ENCODE peak calls at places on chromosomes 11 and 22, in ten cellular contexts. One of them, this sample, is unnamed. For H3K9me3, the result is how much of the 10 kb centered on the place peaks cover.

GRCh38 chr11:125588505-125588904 is 4.1 kb upstream of the STT3A start:
- DNase-seq in endothelial cell of umbilical vein: peak
- DNase-seq in right lobe of liver: no peak
- DNase-seq in thyroid gland: no peak
- DNase-seq in sigmoid colon: no peak
- DNase-seq in heart left ventricle: no peak
- DNase-seq in body of pancreas: no peak
- DNase-seq in tibial nerve: no peak
- DNase-seq in stomach: no peak
- DNase-seq in suprapubic skin: no peak
- DNase-seq in this sample: no peak

GRCh38 chr11:127071606-127072005 is 71.0 kb upstream of the KIRREL3 start:
- DNase-seq in endothelial cell of umbilical vein: no peak
- DNase-seq in right lobe of liver: no peak
- DNase-seq in thyroid gland: no peak
- DNase-seq in sigmoid colon: no peak
- DNase-seq in heart left ventricle: no peak
- DNase-seq in body of pancreas: no peak
- DNase-seq in tibial nerve: no peak
- DNase-seq in stomach: no peak
- DNase-seq in suprapubic skin: no peak
- DNase-seq in this sample: no peak

GRCh38 chr22:50302041-50302541 is 5.4 kb downstream of the PLXNB2 start:
- DNase-seq in endothelial cell of umbilical vein: no peak
- DNase-seq in right lobe of liver: peak
- DNase-seq in thyroid gland: no peak
- DNase-seq in sigmoid colon: no peak
- DNase-seq in heart left ventricle: peak
- DNase-seq in body of pancreas: no peak
- DNase-seq in tibial nerve: no peak
- DNase-seq in stomach: peak
- DNase-seq in suprapubic skin: no peak
- DNase-seq in this sample: no peak

GRCh38 chr11:122313581-122313980 is 197.6 kb upstream of the BLID start:
- DNase-seq in endothelial cell of umbilical vein: no peak
- DNase-seq in right lobe of liver: no peak
- DNase-seq in thyroid gland: no peak
- DNase-seq in sigmoid colon: no peak
- DNase-seq in heart left ventricle: no peak
- DNase-seq in body of pancreas: no peak
- DNase-seq in tibial nerve: no peak
- DNase-seq in stomach: no peak
- DNase-seq in suprapubic skin: no peak
- DNase-seq in this sample: no peak

GRCh38 chr11:22795914-22796313 is 33.7 kb downstream of the SVIP start:
- DNase-seq in endothelial cell of umbilical vein: peak
- DNase-seq in right lobe of liver: no peak
- DNase-seq in thyroid gland: no peak
- DNase-seq in sigmoid colon: no peak
- DNase-seq in heart left ventricle: no peak
- DNase-seq in body of pancreas: no peak
- DNase-seq in tibial nerve: no peak
- DNase-seq in stomach: no peak
- DNase-seq in suprapubic skin: no peak
- DNase-seq in this sample: no peak

GRCh38 chr11:96257972-96258951 is 84.7 kb downstream of the MAML2 start:
- DNase-seq in endothelial cell of umbilical vein: no peak
- DNase-seq in right lobe of liver: no peak
- DNase-seq in thyroid gland: no peak
- DNase-seq in sigmoid colon: no peak
- DNase-seq in heart left ventricle: peak
- DNase-seq in body of pancreas: no peak
- DNase-seq in tibial nerve: no peak
- DNase-seq in stomach: no peak
- DNase-seq in suprapubic skin: no peak
- DNase-seq in this sample: no peak

GRCh38 chr11:72066855-72067254 is 13.5 kb downstream of the NUMA1 start:
- DNase-seq in endothelial cell of umbilical vein: no peak
- DNase-seq in right lobe of liver: no peak
- DNase-seq in thyroid gland: no peak
- DNase-seq in sigmoid colon: no peak
- DNase-seq in heart left ventricle: no peak
- DNase-seq in body of pancreas: no peak
- DNase-seq in tibial nerve: no peak
- DNase-seq in stomach: no peak
- DNase-seq in suprapubic skin: no peak
- DNase-seq in this sample: no peak

GRCh38 chr11:34600339-34601084 is 20.4 kb upstream of the EHF start:
- DNase-seq in endothelial cell of umbilical vein: no peak
- DNase-seq in right lobe of liver: peak
- DNase-seq in thyroid gland: no peak
- DNase-seq in sigmoid colon: no peak
- DNase-seq in heart left ventricle: no peak
- DNase-seq in body of pancreas: peak
- DNase-seq in tibial nerve: no peak
- DNase-seq in stomach: peak
- DNase-seq in suprapubic skin: no peak
- DNase-seq in this sample: no peak

GRCh38 chr11:81987829-81988472 is 745.7 kb downstream of the FAM181B start:
- DNase-seq in endothelial cell of umbilical vein: no peak
- DNase-seq in right lobe of liver: peak
- DNase-seq in thyroid gland: peak
- DNase-seq in sigmoid colon: no peak
- DNase-seq in heart left ventricle: no peak
- DNase-seq in body of pancreas: peak
- DNase-seq in tibial nerve: no peak
- DNase-seq in stomach: no peak
- DNase-seq in suprapubic skin: no peak
- DNase-seq in this sample: no peak

GRCh38 chr11:3158821-3159220 is 6.3 kb downstream of the OSBPL5 start:
- DNase-seq in endothelial cell of umbilical vein: no peak
- DNase-seq in right lobe of liver: peak
- DNase-seq in thyroid gland: no peak
- DNase-seq in sigmoid colon: no peak
- DNase-seq in heart left ventricle: no peak
- DNase-seq in body of pancreas: no peak
- DNase-seq in tibial nerve: no peak
- DNase-seq in stomach: no peak
- DNase-seq in suprapubic skin: no peak
- DNase-seq in this sample: no peak

GRCh38 chr11:85595285-85595884 is 31.8 kb downstream of the DLG2 start:
- DNase-seq in endothelial cell of umbilical vein: peak
- DNase-seq in right lobe of liver: no peak
- DNase-seq in thyroid gland: no peak
- DNase-seq in sigmoid colon: no peak
- DNase-seq in heart left ventricle: no peak
- DNase-seq in body of pancreas: no peak
- DNase-seq in tibial nerve: no peak
- DNase-seq in stomach: no peak
- DNase-seq in suprapubic skin: no peak
- DNase-seq in this sample: no peak

GRCh38 chr22:49096476-49096875 is 731.2 kb downstream of the BRD1 start:
- DNase-seq in endothelial cell of umbilical vein: no peak
- DNase-seq in right lobe of liver: no peak
- DNase-seq in thyroid gland: no peak
- DNase-seq in sigmoid colon: no peak
- DNase-seq in heart left ventricle: no peak
- DNase-seq in body of pancreas: no peak
- DNase-seq in tibial nerve: no peak
- DNase-seq in stomach: no peak
- DNase-seq in suprapubic skin: no peak
- DNase-seq in this sample: no peak
- H3K9me3 ChIP-seq in endothelial cell of umbilical vein: under half
- H3K9me3 ChIP-seq in right lobe of liver: under half
- H3K9me3 ChIP-seq in thyroid gland: under half
- H3K9me3 ChIP-seq in sigmoid colon: under half
- H3K9me3 ChIP-seq in heart left ventricle: under half
- H3K9me3 ChIP-seq in body of pancreas: under half
- H3K9me3 ChIP-seq in tibial nerve: under half
- H3K9me3 ChIP-seq in stomach: under half
- H3K9me3 ChIP-seq in suprapubic skin: under half
- H3K9me3 ChIP-seq in this sample: under half

GRCh38 chr22:30202531-30203006 is 44.0 kb downstream of the LIF start:
- DNase-seq in endothelial cell of umbilical vein: no peak
- DNase-seq in right lobe of liver: no peak
- DNase-seq in thyroid gland: peak
- DNase-seq in sigmoid colon: no peak
- DNase-seq in heart left ventricle: no peak
- DNase-seq in body of pancreas: peak
- DNase-seq in tibial nerve: no peak
- DNase-seq in stomach: peak
- DNase-seq in suprapubic skin: peak
- DNase-seq in this sample: no peak
- TF ChIP-seq POLR2A in endothelial cell of umbilical vein: no peak
- TF ChIP-seq POLR2A in right lobe of liver: no peak
- TF ChIP-seq POLR2A in thyroid gland: no peak
- TF ChIP-seq POLR2A in sigmoid colon: no peak
- TF ChIP-seq POLR2A in heart left ventricle: no peak
- TF ChIP-seq POLR2A in body of pancreas: no peak
- TF ChIP-seq POLR2A in tibial nerve: no peak
- TF ChIP-seq POLR2A in stomach: no peak
- TF ChIP-seq POLR2A in suprapubic skin: no peak
- TF ChIP-seq POLR2A in this sample: no peak

GRCh38 chr11:11788067-11788710 is 53.6 kb upstream of the USP47 start:
- DNase-seq in endothelial cell of umbilical vein: no peak
- DNase-seq in right lobe of liver: no peak
- DNase-seq in thyroid gland: peak
- DNase-seq in sigmoid colon: no peak
- DNase-seq in heart left ventricle: no peak
- DNase-seq in body of pancreas: no peak
- DNase-seq in tibial nerve: no peak
- DNase-seq in stomach: no peak
- DNase-seq in suprapubic skin: no peak
- DNase-seq in this sample: no peak

GRCh38 chr11:11787305-11788066 is 54.3 kb upstream of the USP47 start:
- DNase-seq in endothelial cell of umbilical vein: peak
- DNase-seq in right lobe of liver: peak
- DNase-seq in thyroid gland: peak
- DNase-seq in sigmoid colon: peak
- DNase-seq in heart left ventricle: peak
- DNase-seq in body of pancreas: peak
- DNase-seq in tibial nerve: peak
- DNase-seq in stomach: peak
- DNase-seq in suprapubic skin: peak
- DNase-seq in this sample: peak

GRCh38 chr11:11789735-11790369 is 51.9 kb upstream of the USP47 start:
- DNase-seq in endothelial cell of umbilical vein: peak
- DNase-seq in right lobe of liver: peak
- DNase-seq in thyroid gland: peak
- DNase-seq in sigmoid colon: no peak
- DNase-seq in heart left ventricle: no peak
- DNase-seq in body of pancreas: no peak
- DNase-seq in tibial nerve: no peak
- DNase-seq in stomach: no peak
- DNase-seq in suprapubic skin: no peak
- DNase-seq in this sample: no peak

GRCh38 chr11:11786234-11786633 is 55.5 kb upstream of the USP47 start:
- DNase-seq in endothelial cell of umbilical vein: no peak
- DNase-seq in right lobe of liver: no peak
- DNase-seq in thyroid gland: no peak
- DNase-seq in sigmoid colon: no peak
- DNase-seq in heart left ventricle: no peak
- DNase-seq in body of pancreas: no peak
- DNase-seq in tibial nerve: no peak
- DNase-seq in stomach: no peak
- DNase-seq in suprapubic skin: no peak
- DNase-seq in this sample: no peak

GRCh38 chr11:11786771-11787170 is 55.0 kb upstream of the USP47 start:
- DNase-seq in endothelial cell of umbilical vein: peak
- DNase-seq in right lobe of liver: no peak
- DNase-seq in thyroid gland: no peak
- DNase-seq in sigmoid colon: no peak
- DNase-seq in heart left ventricle: no peak
- DNase-seq in body of pancreas: no peak
- DNase-seq in tibial nerve: no peak
- DNase-seq in stomach: no peak
- DNase-seq in suprapubic skin: no peak
- DNase-seq in this sample: no peak
- TF ChIP-seq CTCF in endothelial cell of umbilical vein: peak
- TF ChIP-seq CTCF in right lobe of liver: peak
- TF ChIP-seq CTCF in thyroid gland: no peak
- TF ChIP-seq CTCF in sigmoid colon: peak
- TF ChIP-seq CTCF in heart left ventricle: peak
- TF ChIP-seq CTCF in body of pancreas: peak
- TF ChIP-seq CTCF in tibial nerve: peak
- TF ChIP-seq CTCF in stomach: peak
- TF ChIP-seq CTCF in suprapubic skin: no peak
- TF ChIP-seq CTCF in this sample: peak

GRCh38 chr11:133360860-133361688 is 171.2 kb downstream of the OPCML start:
- DNase-seq in endothelial cell of umbilical vein: no peak
- DNase-seq in right lobe of liver: no peak
- DNase-seq in thyroid gland: no peak
- DNase-seq in sigmoid colon: no peak
- DNase-seq in heart left ventricle: no peak
- DNase-seq in body of pancreas: no peak
- DNase-seq in tibial nerve: no peak
- DNase-seq in stomach: no peak
- DNase-seq in suprapubic skin: no peak
- DNase-seq in this sample: no peak

GRCh38 chr11:133366088-133366487 is 166.2 kb downstream of the OPCML start:
- DNase-seq in endothelial cell of umbilical vein: no peak
- DNase-seq in right lobe of liver: no peak
- DNase-seq in thyroid gland: no peak
- DNase-seq in sigmoid colon: no peak
- DNase-seq in heart left ventricle: no peak
- DNase-seq in body of pancreas: no peak
- DNase-seq in tibial nerve: no peak
- DNase-seq in stomach: no peak
- DNase-seq in suprapubic skin: no peak
- DNase-seq in this sample: no peak

GRCh38 chr11:133362921-133363320 is 169.4 kb downstream of the OPCML start:
- DNase-seq in endothelial cell of umbilical vein: no peak
- DNase-seq in right lobe of liver: no peak
- DNase-seq in thyroid gland: no peak
- DNase-seq in sigmoid colon: no peak
- DNase-seq in heart left ventricle: no peak
- DNase-seq in body of pancreas: no peak
- DNase-seq in tibial nerve: no peak
- DNase-seq in stomach: no peak
- DNase-seq in suprapubic skin: no peak
- DNase-seq in this sample: no peak

GRCh38 chr11:133361689-133361994 is 170.7 kb downstream of the OPCML start:
- DNase-seq in endothelial cell of umbilical vein: no peak
- DNase-seq in right lobe of liver: no peak
- DNase-seq in thyroid gland: no peak
- DNase-seq in sigmoid colon: no peak
- DNase-seq in heart left ventricle: no peak
- DNase-seq in body of pancreas: no peak
- DNase-seq in tibial nerve: no peak
- DNase-seq in stomach: no peak
- DNase-seq in suprapubic skin: no peak
- DNase-seq in this sample: no peak

DNA sequence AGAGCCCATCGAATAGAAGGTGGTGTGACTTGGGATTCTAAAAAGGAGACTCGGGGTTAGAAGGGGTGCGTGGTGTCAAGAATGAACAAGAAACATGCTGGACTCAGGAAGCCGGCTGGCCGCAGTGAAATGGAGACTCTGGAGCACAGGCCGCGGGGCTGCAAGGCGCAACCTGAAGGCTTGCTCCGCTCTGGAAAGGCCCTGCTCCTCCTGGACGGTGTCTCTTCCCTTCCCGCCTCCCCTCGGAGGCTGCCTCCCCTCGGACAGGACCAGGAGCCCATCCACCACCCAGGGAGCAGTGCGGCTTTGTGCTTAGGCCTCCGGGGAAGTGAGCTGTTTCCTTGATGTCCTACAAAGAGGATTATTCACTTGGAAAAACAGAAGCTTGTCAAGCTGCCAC is 170.1 kb downstream of the OPCML start:
- DNase-seq in endothelial cell of umbilical vein: no peak
- DNase-seq in right lobe of liver: no peak
- DNase-seq in thyroid gland: no peak
- DNase-seq in sigmoid colon: no peak
- DNase-seq in heart left ventricle: no peak
- DNase-seq in body of pancreas: no peak
- DNase-seq in tibial nerve: no peak
- DNase-seq in stomach: no peak
- DNase-seq in suprapubic skin: no peak
- DNase-seq in this sample: no peak
- H3K9me3 ChIP-seq in endothelial cell of umbilical vein: under half
- H3K9me3 ChIP-seq in right lobe of liver: under half
- H3K9me3 ChIP-seq in thyroid gland: under half
- H3K9me3 ChIP-seq in sigmoid colon: under half
- H3K9me3 ChIP-seq in heart left ventricle: under half
- H3K9me3 ChIP-seq in body of pancreas: under half
- H3K9me3 ChIP-seq in tibial nerve: under half
- H3K9me3 ChIP-seq in stomach: under half
- H3K9me3 ChIP-seq in suprapubic skin: under half
- H3K9me3 ChIP-seq in this sample: under half